ENCODE peak calls at places on chromosomes 4 and X, in six cellular contexts. One of them, this sample, is unnamed.

GRCh38 chr4:41095192-41095872 is 119.0 kb downstream of the APBB2 start:
- DNase-seq in HTR-8/SVneo: no peak
- DNase-seq in HL-60: no peak
- DNase-seq in Daoy: no peak
- DNase-seq in mucosa of descending colon: no peak
- DNase-seq in glomerular endothelial cell: no peak
- DNase-seq in this sample: no peak

GRCh38 chr4:38489924-38490639 is 173.9 kb upstream of the KLF3 start:
- DNase-seq in mucosa of descending colon: peak
- DNase-seq in HTR-8/SVneo: no peak
- DNase-seq in Daoy: peak
- DNase-seq in HL-60: no peak
- DNase-seq in glomerular endothelial cell: no peak
- DNase-seq in this sample: no peak

GRCh38 chrX:49840679-49841078 is 11.6 kb downstream of the PAGE4 start:
- DNase-seq in HL-60: peak
- DNase-seq in Daoy: peak
- DNase-seq in mucosa of descending colon: peak
- DNase-seq in HTR-8/SVneo: peak
- DNase-seq in glomerular endothelial cell: no peak
- DNase-seq in this sample: peak

GRCh38 chrX:45709381-45709780 is 508.7 kb upstream of the DIPK2B start:
- DNase-seq in HTR-8/SVneo: no peak
- DNase-seq in glomerular endothelial cell: no peak
- DNase-seq in HL-60: no peak
- DNase-seq in mucosa of descending colon: no peak
- DNase-seq in Daoy: no peak
- DNase-seq in this sample: no peak

GRCh38 chr4:56843421-56843899 is 22.0 kb upstream of the SPINK2 start:
- DNase-seq in HTR-8/SVneo: no peak
- DNase-seq in glomerular endothelial cell: no peak
- DNase-seq in mucosa of descending colon: peak
- DNase-seq in HL-60: peak
- DNase-seq in Daoy: no peak
- DNase-seq in this sample: no peak

GRCh38 chr4:8334786-8335460 is 65.4 kb downstream of the HTRA3 start:
- DNase-seq in glomerular endothelial cell: no peak
- DNase-seq in mucosa of descending colon: no peak
- DNase-seq in Daoy: no peak
- DNase-seq in HL-60: no peak
- DNase-seq in HTR-8/SVneo: no peak
- DNase-seq in this sample: no peak

GRCh38 chrX:105315301-105315700 is 94.8 kb upstream of the TEX13A start:
- DNase-seq in glomerular endothelial cell: no peak
- DNase-seq in Daoy: no peak
- DNase-seq in mucosa of descending colon: no peak
- DNase-seq in HL-60: no peak
- DNase-seq in HTR-8/SVneo: no peak
- DNase-seq in this sample: no peak

GRCh38 chr4:84582302-84582987 is 482 bp upstream of the CDS1 start:
- DNase-seq in glomerular endothelial cell: no peak
- DNase-seq in HL-60: peak
- DNase-seq in Daoy: peak
- DNase-seq in HTR-8/SVneo: peak
- DNase-seq in mucosa of descending colon: peak
- DNase-seq in this sample: no peak

GRCh38 chr4:39563448-39563847 is 36.2 kb upstream of the UGDH start:
- DNase-seq in Daoy: no peak
- DNase-seq in mucosa of descending colon: no peak
- DNase-seq in HL-60: no peak
- DNase-seq in glomerular endothelial cell: no peak
- DNase-seq in HTR-8/SVneo: no peak
- DNase-seq in this sample: no peak